ENCODE peak calls at places on chromosomes 11 and 22, in eight cellular contexts. Q, E, Z, R, I, N, S and J are unnamed samples.

GRCh38 chr11:96242191-96242845 is 100.7 kb downstream of the MAML2 start:
- DNase-seq in Q (no peak), E (no peak), Z (no peak), R (no peak), I (no peak), N (no peak), S (no peak), J (no peak)

GRCh38 chr22:30733081-30733680 is 38.5 kb downstream of the OSBP2 start:
- DNase-seq in Q (no peak), E (no peak), Z (no peak), R (no peak), I (no peak), N (peak; percentile 79), S (no peak), J (no peak)

GRCh38 chr22:25447067-25447688 is 117.3 kb upstream of the GRK3 start:
- DNase-seq in Q (no peak), E (no peak), Z (no peak), R (no peak), I (no peak), N (no peak), S (no peak), J (no peak)

GRCh38 chr11:108727665-108728064 is 62.8 kb downstream of the DDX10 start:
- DNase-seq in Q (no peak), E (no peak), Z (no peak), R (no peak), I (no peak), N (no peak), S (no peak), J (no peak)

GRCh38 chr22:48700180-48700565 is 1127.5 kb downstream of the BRD1 start:
- DNase-seq in Q (no peak), E (no peak), Z (no peak), R (no peak), I (no peak), N (no peak), S (peak; percentile 34), J (no peak)

GRCh38 chr11:86240164-86240563 is 4.4 kb upstream of the EED start:
- DNase-seq in Q (no peak), E (no peak), Z (no peak), R (no peak), I (no peak), N (no peak), S (no peak), J (no peak)

GRCh38 chr11:74634537-74634936 is 42.2 kb downstream of the POLD3 start:
- DNase-seq in Q (no peak), E (no peak), Z (no peak), R (no peak), I (peak; percentile 18), N (peak; percentile 65), S (no peak), J (no peak)

GRCh38 chr22:49727881-49728563 is 99.7 kb downstream of the BRD1 start:
- DNase-seq in Q (no peak), E (no peak), Z (no peak), R (no peak), I (no peak), N (no peak), S (no peak), J (no peak)

GRCh38 chr22:43706151-43706550 is 106.0 kb downstream of the EFCAB6 start:
- DNase-seq in Q (no peak), E (no peak), Z (no peak), R (no peak), I (no peak), N (no peak), S (no peak), J (no peak)

GRCh38 chr11:8019671-8020597 is 32.8 kb downstream of the EIF3F start:
- DNase-seq in Q (no peak), E (no peak), Z (no peak), R (no peak), I (peak; percentile 24), N (peak; percentile 9), S (no peak), J (peak; percentile 48)

GRCh38 chr22:27992294-27993165 is 73.5 kb upstream of the PITPNB start:
- DNase-seq in Q (peak; percentile 5), E (no peak), Z (no peak), R (no peak), I (no peak), N (no peak), S (peak; percentile 33), J (no peak)

GRCh38 chr22:38706101-38706884 is 549 bp downstream of the GTPBP1 start:
- DNase-seq in Q (peak; percentile 53), E (no peak), Z (no peak), R (no peak), I (peak; percentile 43), N (peak; percentile 44), S (peak; percentile 71), J (no peak)

GRCh38 chr11:68145120-68145866 is 24.1 kb upstream of the CHKA start:
- DNase-seq in Q (no peak), E (no peak), Z (no peak), R (no peak), I (no peak), N (no peak), S (no peak), J (no peak)

GRCh38 chr22:16932577-16932976 is 75.4 kb downstream of the GAB4 start:
- DNase-seq in Q (no peak), E (no peak), Z (no peak), R (no peak), I (no peak), N (no peak), S (no peak), J (no peak)

GRCh38 chr11:107836811-107837210 is 21.8 kb downstream of the SLC35F2 start:
- DNase-seq in Q (no peak), E (no peak), Z (no peak), R (no peak), I (no peak), N (no peak), S (no peak), J (no peak)

GRCh38 chr22:50025993-50026392 is 13.4 kb upstream of the IL17REL start:
- DNase-seq in Q (no peak), E (no peak), Z (peak; percentile 43), R (no peak), I (no peak), N (no peak), S (no peak), J (no peak)

GRCh38 chr22:29584975-29585374 is 4.1 kb upstream of the NIPSNAP1 start:
- DNase-seq in Q (no peak), E (no peak), Z (no peak), R (no peak), I (no peak), N (no peak), S (no peak), J (no peak)

GRCh38 chr11:43786016-43786415 is 94.6 kb upstream of the ALKBH3 start:
- DNase-seq in Q (no peak), E (no peak), Z (no peak), R (no peak), I (no peak), N (no peak), S (no peak), J (no peak)

GRCh38 chr22:17929909-17930308 is 94.5 kb downstream of the MICAL3 start:
- DNase-seq in Q (no peak), E (no peak), Z (no peak), R (no peak), I (no peak), N (no peak), S (no peak), J (no peak)

GRCh38 chr11:114319716-114320328 is 23.6 kb downstream of the NNMT start:
- DNase-seq in Q (no peak), E (no peak), Z (no peak), R (no peak), I (no peak), N (peak; percentile 12), S (no peak), J (no peak)

GRCh38 chr11:73360743-73361369 is 15.3 kb upstream of the RELT start:
- DNase-seq in Q (no peak), E (no peak), Z (no peak), R (no peak), I (no peak), N (no peak), S (no peak), J (no peak)
- TF ChIP-seq CTCF in Q (no peak), E (no peak), Z (no peak), R (no peak), I (no peak), N (no peak), S (no peak), J (no peak)

GRCh38 chr11:61828629-61829407 is 718 bp downstream of the FADS2 start:
- DNase-seq in Q (peak; percentile 56), E (no peak), Z (no peak), R (no peak), I (peak; percentile 47), N (peak; percentile 27), S (peak; percentile 62), J (peak; percentile 63)
- TF ChIP-seq CTCF in Q (peak; percentile 48), E (peak; percentile 52), Z (no peak), R (peak; percentile 49), I (peak; percentile 47), N (peak; percentile 68), S (peak; percentile 36), J (peak; percentile 32)

DNA sequence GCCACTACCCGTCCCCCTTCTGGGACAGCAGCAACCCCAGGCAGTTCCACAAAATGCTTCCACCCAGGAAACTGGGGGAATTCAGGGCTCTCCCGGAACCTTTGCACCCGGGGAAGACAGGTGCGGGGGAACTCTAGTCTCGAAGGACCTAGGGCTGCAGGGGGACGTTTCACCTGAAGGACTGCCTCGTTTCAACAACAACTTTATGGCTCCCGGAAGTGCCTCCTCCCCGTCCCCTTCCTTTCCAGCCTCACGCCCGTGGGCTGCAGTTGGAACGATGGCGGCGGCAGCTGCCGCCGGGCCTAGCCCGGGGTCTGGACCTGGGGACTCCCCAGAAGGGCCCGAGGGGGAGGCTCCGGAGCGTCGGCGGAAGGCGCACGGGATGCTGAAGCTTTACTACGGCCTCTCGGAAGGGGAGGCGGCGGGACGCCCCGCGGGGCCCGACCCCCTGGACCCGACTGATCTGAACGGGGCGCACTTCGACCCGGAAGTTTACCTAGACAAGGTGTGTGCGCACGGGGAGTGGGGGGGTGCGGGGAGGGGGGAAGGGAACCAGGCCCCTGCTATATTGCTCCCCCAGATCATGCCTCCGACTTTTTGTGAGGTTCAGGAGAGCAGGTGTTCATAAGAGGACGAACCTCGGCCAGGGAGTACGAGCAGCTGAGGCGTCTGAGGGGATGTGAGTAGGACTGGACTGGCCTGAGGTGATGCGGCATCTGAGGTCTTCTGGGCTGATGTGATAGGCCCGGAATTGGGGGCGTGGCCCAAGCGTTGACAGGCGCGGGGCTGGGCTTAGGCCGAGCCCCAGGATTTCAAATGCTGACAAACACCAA is at the start of gene VPS51:
- DNase-seq in Q (peak; percentile 90), E (peak; percentile 51), Z (peak; percentile 95), R (peak; percentile 81), I (peak; percentile 80), N (peak; percentile 88), S (peak; percentile 95), J (peak; percentile 85)
- TF ChIP-seq CTCF in Q (no peak), E (no peak), Z (peak; percentile 18), R (no peak), I (no peak), N (no peak), S (no peak), J (no peak)

DNA sequence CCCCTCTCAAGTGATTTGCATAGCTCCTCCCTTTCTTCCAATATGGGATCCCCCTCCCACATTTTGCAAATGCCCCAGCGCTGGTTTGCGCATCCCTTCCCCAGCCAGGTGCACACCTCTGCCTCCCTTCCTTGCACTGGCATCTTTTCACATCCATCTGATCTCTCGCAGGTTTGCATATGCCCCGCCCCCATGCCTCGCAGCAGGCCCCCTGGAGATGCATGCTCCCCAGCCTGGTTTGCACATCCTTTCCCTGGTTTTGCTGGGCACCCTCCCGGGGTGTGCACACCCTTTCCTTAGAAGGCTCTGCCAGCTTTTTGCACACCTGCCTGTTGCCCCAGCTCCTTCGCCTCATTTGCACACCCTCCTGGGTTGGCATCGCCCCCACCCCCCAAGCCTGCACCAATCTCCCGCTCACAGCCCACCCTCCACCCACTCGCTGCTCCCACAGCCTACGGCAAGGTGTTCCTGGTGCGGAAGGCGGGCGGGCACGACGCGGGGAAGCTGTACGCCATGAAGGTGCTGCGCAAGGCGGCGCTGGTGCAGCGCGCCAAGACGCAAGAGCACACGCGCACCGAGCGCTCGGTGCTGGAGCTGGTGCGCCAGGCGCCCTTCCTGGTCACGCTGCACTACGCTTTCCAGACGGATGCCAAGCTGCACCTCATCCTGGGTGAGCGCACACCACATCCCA is 895 bp downstream of the RPS6KA4 start:
- DNase-seq in Q (no peak), E (no peak), Z (no peak), R (no peak), I (no peak), N (no peak), S (peak; percentile 69), J (no peak)
- TF ChIP-seq CTCF in Q (no peak), E (peak; percentile 55), Z (no peak), R (no peak), I (no peak), N (no peak), S (no peak), J (no peak)